ENCODE peak calls at places on chromosome 20, in seven cellular contexts. One of them, this sample, is unnamed.

GRCh38 chr20:23301436-23302050 is 49.0 kb upstream of the NXT1 start:
- DNase-seq in ovary: no peak
- DNase-seq in testis: no peak
- DNase-seq in transverse colon: no peak
- DNase-seq in HCT116: no peak
- DNase-seq in NB4: no peak
- DNase-seq in GM12892: no peak
- DNase-seq in this sample: no peak

GRCh38 chr20:41169791-41170351 is 32.5 kb downstream of the PLCG1 start:
- DNase-seq in transverse colon: peak; percentile 4
- DNase-seq in testis: no peak
- DNase-seq in ovary: peak; percentile 8
- DNase-seq in HCT116: no peak
- DNase-seq in GM12892: no peak
- DNase-seq in NB4: no peak
- DNase-seq in this sample: no peak

GRCh38 chr20:35432430-35432735 is 5.6 kb downstream of the GDF5 start:
- DNase-seq in HCT116: no peak
- DNase-seq in transverse colon: no peak
- DNase-seq in testis: no peak
- DNase-seq in NB4: no peak
- DNase-seq in GM12892: no peak
- DNase-seq in ovary: no peak
- DNase-seq in this sample: no peak

GRCh38 chr20:58099956-58100730 is 128.3 kb downstream of the ANKRD60 start:
- DNase-seq in HCT116: no peak
- DNase-seq in transverse colon: no peak
- DNase-seq in ovary: no peak
- DNase-seq in GM12892: no peak
- DNase-seq in testis: no peak
- DNase-seq in NB4: no peak
- DNase-seq in this sample: no peak

GRCh38 chr20:51801220-51801991 is 915 bp downstream of the SALL4 start:
- DNase-seq in ovary: no peak
- DNase-seq in GM12892: no peak
- DNase-seq in NB4: no peak
- DNase-seq in testis: no peak
- DNase-seq in transverse colon: no peak
- DNase-seq in HCT116: no peak
- DNase-seq in this sample: peak; percentile 51

GRCh38 chr20:54090230-54091119 is 20.1 kb upstream of the BCAS1 start:
- DNase-seq in HCT116: no peak
- DNase-seq in GM12892: no peak
- DNase-seq in ovary: no peak
- DNase-seq in testis: no peak
- DNase-seq in transverse colon: no peak
- DNase-seq in NB4: peak; percentile 16
- DNase-seq in this sample: no peak

GRCh38 chr20:16052406-16052805 is 520.8 kb downstream of the KIF16B start:
- DNase-seq in testis: no peak
- DNase-seq in transverse colon: no peak
- DNase-seq in NB4: no peak
- DNase-seq in GM12892: no peak
- DNase-seq in ovary: no peak
- DNase-seq in HCT116: no peak
- DNase-seq in this sample: no peak

GRCh38 chr20:37611346-37611745 is 82.5 kb upstream of the CTNNBL1 start:
- DNase-seq in HCT116: no peak
- DNase-seq in ovary: no peak
- DNase-seq in NB4: no peak
- DNase-seq in testis: no peak
- DNase-seq in transverse colon: no peak
- DNase-seq in GM12892: no peak
- DNase-seq in this sample: no peak

GRCh38 chr20:3660262-3661059 is 2.7 kb downstream of the GFRA4 start:
- DNase-seq in NB4: no peak
- DNase-seq in testis: no peak
- DNase-seq in transverse colon: no peak
- DNase-seq in HCT116: no peak
- DNase-seq in ovary: no peak
- DNase-seq in GM12892: no peak
- DNase-seq in this sample: no peak

GRCh38 chr20:44776977-44777376 is 31.3 kb downstream of the KCNK15 start:
- DNase-seq in HCT116: no peak
- DNase-seq in testis: no peak
- DNase-seq in NB4: peak; percentile 49
- DNase-seq in ovary: no peak
- DNase-seq in transverse colon: no peak
- DNase-seq in GM12892: no peak
- DNase-seq in this sample: peak; percentile 11

GRCh38 chr20:25510721-25511120 is 74.6 kb downstream of the NINL start:
- DNase-seq in ovary: no peak
- DNase-seq in NB4: no peak
- DNase-seq in transverse colon: no peak
- DNase-seq in GM12892: no peak
- DNase-seq in testis: no peak
- DNase-seq in HCT116: no peak
- DNase-seq in this sample: no peak

GRCh38 chr20:57656252-57656820 is 36.1 kb upstream of the ZBP1 start:
- DNase-seq in HCT116: no peak
- DNase-seq in transverse colon: no peak
- DNase-seq in NB4: no peak
- DNase-seq in ovary: peak; percentile 6
- DNase-seq in GM12892: peak; percentile 12
- DNase-seq in testis: peak; percentile 10
- DNase-seq in this sample: no peak

GRCh38 chr20:10902836-10903410 is 229.1 kb upstream of the JAG1 start:
- DNase-seq in NB4: no peak
- DNase-seq in HCT116: no peak
- DNase-seq in testis: no peak
- DNase-seq in GM12892: no peak
- DNase-seq in ovary: no peak
- DNase-seq in transverse colon: no peak
- DNase-seq in this sample: no peak

GRCh38 chr20:45229264-45230056 is 8.3 kb downstream of the SEMG2 start:
- DNase-seq in GM12892: no peak
- DNase-seq in HCT116: peak; percentile 60
- DNase-seq in transverse colon: peak; percentile 76
- DNase-seq in ovary: no peak
- DNase-seq in testis: peak; percentile 70
- DNase-seq in NB4: peak; percentile 57
- DNase-seq in this sample: peak; percentile 39

GRCh38 chr20:58930496-58930895 is 50.6 kb upstream of the NELFCD start:
- DNase-seq in GM12892: no peak
- DNase-seq in ovary: no peak
- DNase-seq in transverse colon: no peak
- DNase-seq in HCT116: no peak
- DNase-seq in NB4: no peak
- DNase-seq in testis: no peak
- DNase-seq in this sample: no peak

GRCh38 chr20:63854766-63855362 is 6.4 kb upstream of the ABHD16B start:
- DNase-seq in NB4: peak; percentile 18
- DNase-seq in ovary: peak; percentile 52
- DNase-seq in testis: no peak
- DNase-seq in HCT116: no peak
- DNase-seq in GM12892: no peak
- DNase-seq in transverse colon: no peak
- DNase-seq in this sample: no peak

GRCh38 chr20:33172781-33173180 is 4.8 kb downstream of the BPIFA2 start:
- DNase-seq in testis: peak; percentile 39
- DNase-seq in ovary: no peak
- DNase-seq in transverse colon: no peak
- DNase-seq in NB4: no peak
- DNase-seq in HCT116: no peak
- DNase-seq in GM12892: no peak
- DNase-seq in this sample: peak; percentile 2

GRCh38 chr20:23282111-23282510 is 68.5 kb upstream of the NXT1 start:
- DNase-seq in testis: no peak
- DNase-seq in NB4: no peak
- DNase-seq in transverse colon: no peak
- DNase-seq in ovary: no peak
- DNase-seq in GM12892: no peak
- DNase-seq in HCT116: no peak
- DNase-seq in this sample: no peak

GRCh38 chr20:31670371-31671228 is 32.9 kb downstream of the COX4I2 start:
- DNase-seq in ovary: no peak
- DNase-seq in GM12892: no peak
- DNase-seq in transverse colon: peak; percentile 69
- DNase-seq in NB4: no peak
- DNase-seq in HCT116: no peak
- DNase-seq in testis: peak; percentile 56
- DNase-seq in this sample: peak; percentile 89
- TF ChIP-seq POLR2A in ovary: no peak
- TF ChIP-seq POLR2A in GM12892: no peak
- TF ChIP-seq POLR2A in transverse colon: peak; percentile 25
- TF ChIP-seq POLR2A in NB4: no peak
- TF ChIP-seq POLR2A in HCT116: no peak
- TF ChIP-seq POLR2A in testis: no peak
- TF ChIP-seq POLR2A in this sample: peak; percentile 62

DNA sequence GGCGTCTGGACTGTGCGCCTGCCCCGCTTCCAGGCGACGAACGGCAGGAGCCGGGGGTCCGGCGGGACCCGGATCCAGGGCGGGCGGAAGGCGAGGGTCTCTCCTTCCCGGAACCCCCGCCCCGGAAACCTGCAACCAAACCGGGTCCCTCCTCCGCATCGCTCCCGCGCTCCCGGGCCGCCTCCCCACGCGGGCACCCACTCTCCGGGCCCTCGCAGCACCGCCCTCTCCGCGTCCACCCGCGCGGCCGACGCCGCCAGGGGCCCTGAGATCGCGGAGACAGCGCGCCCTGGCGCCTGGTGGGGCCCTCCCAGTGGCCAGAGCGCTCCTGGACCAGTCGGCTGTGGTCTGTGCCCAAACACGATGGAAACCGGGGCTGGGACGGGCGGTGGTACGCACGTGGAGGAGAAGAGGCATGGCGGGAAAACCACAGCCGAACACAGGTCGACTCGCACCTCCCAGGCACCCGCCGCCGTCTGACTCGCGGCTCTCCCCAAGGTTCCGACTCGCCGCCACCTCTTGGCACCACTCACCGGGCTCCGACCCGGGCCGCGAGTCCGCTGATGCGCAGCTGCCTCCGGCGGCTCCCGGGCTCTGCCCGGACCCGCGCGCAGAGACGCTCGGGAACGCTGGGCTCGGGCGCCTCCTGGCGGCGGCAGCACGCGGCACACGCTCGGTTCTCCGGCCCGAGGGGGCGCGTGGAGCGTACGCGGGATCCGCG is 7.9 kb downstream of the NKX2-2 start:
- DNase-seq in GM12892: peak; percentile 81
- DNase-seq in ovary: no peak
- DNase-seq in NB4: peak; percentile 35
- DNase-seq in HCT116: peak; percentile 44
- DNase-seq in transverse colon: peak; percentile 45
- DNase-seq in testis: peak; percentile 65
- DNase-seq in this sample: peak; percentile 76
- TF ChIP-seq POLR2A in GM12892: no peak
- TF ChIP-seq POLR2A in ovary: no peak
- TF ChIP-seq POLR2A in NB4: no peak
- TF ChIP-seq POLR2A in HCT116: peak; percentile 34
- TF ChIP-seq POLR2A in transverse colon: no peak
- TF ChIP-seq POLR2A in testis: no peak
- TF ChIP-seq POLR2A in this sample: no peak

GRCh38 chr20:47571426-47571825 is 69.7 kb downstream of the NCOA3 start:
- DNase-seq in GM12892: no peak
- DNase-seq in HCT116: no peak
- DNase-seq in ovary: no peak
- DNase-seq in testis: no peak
- DNase-seq in transverse colon: no peak
- DNase-seq in NB4: no peak
- DNase-seq in this sample: no peak
- TF ChIP-seq POLR2A in GM12892: no peak
- TF ChIP-seq POLR2A in HCT116: no peak
- TF ChIP-seq POLR2A in ovary: no peak
- TF ChIP-seq POLR2A in testis: no peak
- TF ChIP-seq POLR2A in transverse colon: no peak
- TF ChIP-seq POLR2A in NB4: no peak
- TF ChIP-seq POLR2A in this sample: no peak

DNA sequence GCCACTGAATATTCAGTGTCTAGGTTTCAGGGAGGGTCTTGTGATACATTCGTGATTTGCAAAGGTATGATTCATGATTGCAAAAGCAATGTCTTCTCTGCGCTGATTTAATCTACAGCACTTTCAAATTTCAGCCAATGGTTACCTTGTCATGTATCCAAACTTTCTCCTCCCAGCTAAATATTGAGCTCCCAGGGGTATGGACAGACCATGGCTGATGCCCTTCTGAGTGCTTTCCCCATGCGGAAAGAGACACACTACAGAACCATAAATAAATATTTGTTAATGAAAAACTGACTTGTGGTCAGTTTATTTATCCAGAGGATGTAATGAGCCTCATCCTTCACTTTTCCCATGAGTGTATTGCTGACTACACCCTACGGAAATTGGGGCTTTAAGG is 21.6 kb upstream of the PCSK2 start:
- DNase-seq in ovary: no peak
- DNase-seq in testis: no peak
- DNase-seq in transverse colon: no peak
- DNase-seq in HCT116: no peak
- DNase-seq in NB4: no peak
- DNase-seq in GM12892: no peak
- DNase-seq in this sample: no peak
- TF ChIP-seq POLR2A in ovary: no peak
- TF ChIP-seq POLR2A in testis: no peak
- TF ChIP-seq POLR2A in transverse colon: no peak
- TF ChIP-seq POLR2A in HCT116: no peak
- TF ChIP-seq POLR2A in NB4: no peak
- TF ChIP-seq POLR2A in GM12892: no peak
- TF ChIP-seq POLR2A in this sample: no peak

This sample was measured in erythroblast.